ENCODE peak calls at places on chromosomes 11 and 22, in nine cellular contexts. One of them, this sample, is unnamed.

GRCh38 chr11:110866081-110866480 is 153.8 kb upstream of the ARHGAP20 start:
- DNase-seq in heart right ventricle: no peak
- DNase-seq in kidney: no peak
- DNase-seq in lung: no peak
- DNase-seq in Peyer's patch: no peak
- DNase-seq in PC-9: no peak
- DNase-seq in CD8-positive, alpha-beta T cell: no peak
- DNase-seq in uterus: no peak
- DNase-seq in GM12865: no peak
- DNase-seq in this sample: no peak

GRCh38 chr11:65425105-65425970 is 2.7 kb downstream of the NEAT1 start:
- DNase-seq in kidney: peak; percentile 66
- DNase-seq in lung: no peak
- DNase-seq in uterus: peak; percentile 62
- DNase-seq in PC-9: peak; percentile 35
- DNase-seq in GM12865: peak; percentile 84
- DNase-seq in CD8-positive, alpha-beta T cell: peak; percentile 92
- DNase-seq in heart right ventricle: no peak
- DNase-seq in Peyer's patch: peak; percentile 77
- DNase-seq in this sample: peak; percentile 76

GRCh38 chr22:49113758-49114157 is 713.9 kb downstream of the BRD1 start:
- DNase-seq in CD8-positive, alpha-beta T cell: no peak
- DNase-seq in GM12865: no peak
- DNase-seq in PC-9: no peak
- DNase-seq in heart right ventricle: no peak
- DNase-seq in kidney: no peak
- DNase-seq in uterus: no peak
- DNase-seq in lung: no peak
- DNase-seq in Peyer's patch: no peak
- DNase-seq in this sample: no peak

GRCh38 chr11:92790376-92790775 is 179.1 kb upstream of the MTNR1B start:
- DNase-seq in kidney: no peak
- DNase-seq in GM12865: no peak
- DNase-seq in CD8-positive, alpha-beta T cell: no peak
- DNase-seq in PC-9: no peak
- DNase-seq in Peyer's patch: no peak
- DNase-seq in uterus: no peak
- DNase-seq in lung: no peak
- DNase-seq in heart right ventricle: no peak
- DNase-seq in this sample: no peak

GRCh38 chr11:57297221-57297620 is 27.5 kb downstream of the TNKS1BP1 start:
- DNase-seq in kidney: no peak
- DNase-seq in CD8-positive, alpha-beta T cell: no peak
- DNase-seq in heart right ventricle: no peak
- DNase-seq in PC-9: no peak
- DNase-seq in lung: no peak
- DNase-seq in GM12865: no peak
- DNase-seq in uterus: no peak
- DNase-seq in Peyer's patch: no peak
- DNase-seq in this sample: no peak

GRCh38 chr11:62678770-62679696 is at the start of gene UBXN1:
- DNase-seq in GM12865: peak; percentile 89
- DNase-seq in kidney: peak; percentile 96
- DNase-seq in CD8-positive, alpha-beta T cell: peak; percentile 85
- DNase-seq in heart right ventricle: peak; percentile 88
- DNase-seq in Peyer's patch: peak; percentile 87
- DNase-seq in PC-9: peak; percentile 80
- DNase-seq in lung: peak; percentile 91
- DNase-seq in uterus: peak; percentile 93
- DNase-seq in this sample: peak; percentile 96

GRCh38 chr11:133947298-133947905 is 9.4 kb downstream of the IGSF9B start:
- DNase-seq in kidney: no peak
- DNase-seq in uterus: no peak
- DNase-seq in lung: peak; percentile 36
- DNase-seq in GM12865: peak; percentile 24
- DNase-seq in Peyer's patch: no peak
- DNase-seq in heart right ventricle: peak; percentile 57
- DNase-seq in CD8-positive, alpha-beta T cell: peak; percentile 72
- DNase-seq in PC-9: no peak
- DNase-seq in this sample: no peak

GRCh38 chr22:29762263-29762662 is 4.5 kb downstream of the ZMAT5 start:
- DNase-seq in GM12865: no peak
- DNase-seq in heart right ventricle: no peak
- DNase-seq in lung: no peak
- DNase-seq in CD8-positive, alpha-beta T cell: no peak
- DNase-seq in uterus: no peak
- DNase-seq in PC-9: peak; percentile 53
- DNase-seq in Peyer's patch: no peak
- DNase-seq in kidney: no peak
- DNase-seq in this sample: no peak

GRCh38 chr22:36334838-36335603 is 52.7 kb downstream of the MYH9 start:
- DNase-seq in uterus: no peak
- DNase-seq in lung: no peak
- DNase-seq in PC-9: peak; percentile 76
- DNase-seq in Peyer's patch: no peak
- DNase-seq in CD8-positive, alpha-beta T cell: peak; percentile 59
- DNase-seq in heart right ventricle: peak; percentile 55
- DNase-seq in GM12865: no peak
- DNase-seq in kidney: no peak
- DNase-seq in this sample: peak; percentile 89

GRCh38 chr11:11552688-11553087 is 69.1 kb downstream of the GALNT18 start:
- DNase-seq in heart right ventricle: no peak
- DNase-seq in lung: peak; percentile 71
- DNase-seq in kidney: no peak
- DNase-seq in CD8-positive, alpha-beta T cell: no peak
- DNase-seq in PC-9: no peak
- DNase-seq in uterus: no peak
- DNase-seq in GM12865: no peak
- DNase-seq in Peyer's patch: no peak
- DNase-seq in this sample: no peak

GRCh38 chr11:45400594-45400993 is 114.5 kb upstream of the SYT13 start:
- DNase-seq in CD8-positive, alpha-beta T cell: no peak
- DNase-seq in uterus: no peak
- DNase-seq in kidney: no peak
- DNase-seq in heart right ventricle: no peak
- DNase-seq in Peyer's patch: no peak
- DNase-seq in lung: no peak
- DNase-seq in PC-9: no peak
- DNase-seq in GM12865: no peak
- DNase-seq in this sample: no peak

GRCh38 chr11:12746593-12747097 is 72.4 kb downstream of the TEAD1 start:
- DNase-seq in Peyer's patch: no peak
- DNase-seq in uterus: peak; percentile 91
- DNase-seq in PC-9: peak; percentile 85
- DNase-seq in heart right ventricle: peak; percentile 77
- DNase-seq in GM12865: peak; percentile 28
- DNase-seq in kidney: peak; percentile 91
- DNase-seq in lung: no peak
- DNase-seq in CD8-positive, alpha-beta T cell: no peak
- DNase-seq in this sample: peak; percentile 77

GRCh38 chr22:21866821-21867527 is 471 bp downstream of the MAPK1 start:
- DNase-seq in GM12865: peak; percentile 30
- DNase-seq in uterus: peak; percentile 28
- DNase-seq in CD8-positive, alpha-beta T cell: no peak
- DNase-seq in kidney: peak; percentile 78
- DNase-seq in heart right ventricle: no peak
- DNase-seq in Peyer's patch: no peak
- DNase-seq in lung: no peak
- DNase-seq in PC-9: peak; percentile 2
- DNase-seq in this sample: peak; percentile 68

GRCh38 chr11:503179-503981 is 3.7 kb downstream of the RNH1 start:
- DNase-seq in CD8-positive, alpha-beta T cell: peak; percentile 14
- DNase-seq in uterus: peak; percentile 44
- DNase-seq in PC-9: no peak
- DNase-seq in kidney: no peak
- DNase-seq in lung: peak; percentile 68
- DNase-seq in Peyer's patch: peak; percentile 49
- DNase-seq in GM12865: peak; percentile 81
- DNase-seq in heart right ventricle: peak; percentile 50
- DNase-seq in this sample: peak; percentile 84

GRCh38 chr11:24046731-24047130 is 450.1 kb upstream of the LUZP2 start:
- DNase-seq in heart right ventricle: no peak
- DNase-seq in PC-9: no peak
- DNase-seq in kidney: no peak
- DNase-seq in Peyer's patch: no peak
- DNase-seq in uterus: no peak
- DNase-seq in GM12865: no peak
- DNase-seq in CD8-positive, alpha-beta T cell: no peak
- DNase-seq in lung: no peak
- DNase-seq in this sample: no peak

GRCh38 chr11:17686185-17686980 is 33.0 kb upstream of the MYOD1 start:
- DNase-seq in PC-9: no peak
- DNase-seq in lung: no peak
- DNase-seq in Peyer's patch: no peak
- DNase-seq in CD8-positive, alpha-beta T cell: no peak
- DNase-seq in heart right ventricle: no peak
- DNase-seq in GM12865: no peak
- DNase-seq in uterus: no peak
- DNase-seq in kidney: no peak
- DNase-seq in this sample: no peak

DNA sequence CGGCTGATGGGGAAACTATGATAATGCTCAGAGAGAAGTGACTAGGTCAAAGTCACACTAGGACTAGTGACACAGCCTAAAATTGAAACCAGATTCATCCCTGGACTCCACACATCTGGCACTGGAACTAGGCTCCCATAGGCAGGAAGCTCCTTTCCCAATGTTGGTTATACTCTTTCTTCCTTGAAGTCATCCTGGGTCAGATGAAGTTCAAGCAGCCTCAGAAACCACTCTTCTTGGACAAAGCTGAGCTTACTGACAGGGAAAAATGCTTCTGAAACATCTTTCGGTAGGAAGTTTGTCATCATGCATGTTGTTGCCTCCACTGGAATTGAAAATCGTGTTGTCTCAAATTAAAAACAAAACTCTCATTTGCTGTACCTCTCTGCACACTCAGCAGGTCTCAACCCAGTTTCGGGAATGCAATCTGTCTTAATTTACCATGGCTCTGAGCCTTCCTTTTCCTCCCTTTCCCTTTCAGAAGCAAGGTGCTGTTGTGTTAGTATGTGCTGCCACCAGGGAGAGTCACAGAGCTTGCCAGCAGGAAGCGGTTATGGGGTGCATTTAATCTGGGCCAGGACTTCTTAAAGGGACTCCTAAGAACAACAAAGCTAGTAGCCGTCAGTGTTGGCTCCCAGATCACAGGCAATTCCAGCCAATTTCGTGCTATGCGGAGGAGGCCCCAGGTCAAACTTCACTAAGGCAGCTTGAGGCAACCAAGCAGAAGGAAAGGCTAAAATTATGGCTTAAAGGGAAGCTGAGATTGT is 384.8 kb downstream of the TENM4 start:
- DNase-seq in kidney: no peak
- DNase-seq in GM12865: no peak
- DNase-seq in uterus: peak; percentile 24
- DNase-seq in CD8-positive, alpha-beta T cell: no peak
- DNase-seq in Peyer's patch: no peak
- DNase-seq in PC-9: no peak
- DNase-seq in heart right ventricle: no peak
- DNase-seq in lung: no peak
- DNase-seq in this sample: no peak
- TF ChIP-seq CTCF in kidney: no peak
- TF ChIP-seq CTCF in GM12865: no peak
- TF ChIP-seq CTCF in uterus: no peak
- TF ChIP-seq CTCF in CD8-positive, alpha-beta T cell: no peak
- TF ChIP-seq CTCF in Peyer's patch: no peak
- TF ChIP-seq CTCF in PC-9: no peak
- TF ChIP-seq CTCF in heart right ventricle: no peak
- TF ChIP-seq CTCF in lung: no peak
- TF ChIP-seq CTCF in this sample: no peak

GRCh38 chr11:60923800-60924109 is 505 bp upstream of the TMEM132A start:
- DNase-seq in Peyer's patch: no peak
- DNase-seq in uterus: no peak
- DNase-seq in lung: no peak
- DNase-seq in kidney: no peak
- DNase-seq in GM12865: no peak
- DNase-seq in heart right ventricle: no peak
- DNase-seq in PC-9: no peak
- DNase-seq in CD8-positive, alpha-beta T cell: no peak
- DNase-seq in this sample: no peak

GRCh38 chr11:60924110-60924905 is at the start of gene TMEM132A:
- DNase-seq in uterus: peak; percentile 65
- DNase-seq in lung: peak; percentile 48
- DNase-seq in PC-9: peak; percentile 78
- DNase-seq in Peyer's patch: peak; percentile 46
- DNase-seq in GM12865: no peak
- DNase-seq in heart right ventricle: peak; percentile 75
- DNase-seq in kidney: peak; percentile 89
- DNase-seq in CD8-positive, alpha-beta T cell: no peak
- DNase-seq in this sample: no peak

GRCh38 chr11:60922906-60923305 is 1.4 kb upstream of the TMEM132A start:
- DNase-seq in heart right ventricle: no peak
- DNase-seq in Peyer's patch: no peak
- DNase-seq in uterus: no peak
- DNase-seq in CD8-positive, alpha-beta T cell: no peak
- DNase-seq in PC-9: no peak
- DNase-seq in GM12865: no peak
- DNase-seq in lung: no peak
- DNase-seq in kidney: no peak
- DNase-seq in this sample: no peak

GRCh38 chr11:60921777-60922335 is 2.4 kb upstream of the TMEM132A start:
- DNase-seq in heart right ventricle: no peak
- DNase-seq in Peyer's patch: no peak
- DNase-seq in PC-9: no peak
- DNase-seq in GM12865: no peak
- DNase-seq in lung: no peak
- DNase-seq in uterus: no peak
- DNase-seq in kidney: peak; percentile 69
- DNase-seq in CD8-positive, alpha-beta T cell: no peak
- DNase-seq in this sample: no peak

GRCh38 chr11:60923326-60923725 is 934 bp upstream of the TMEM132A start:
- DNase-seq in CD8-positive, alpha-beta T cell: no peak
- DNase-seq in GM12865: no peak
- DNase-seq in PC-9: no peak
- DNase-seq in uterus: no peak
- DNase-seq in heart right ventricle: no peak
- DNase-seq in lung: no peak
- DNase-seq in kidney: no peak
- DNase-seq in Peyer's patch: no peak
- DNase-seq in this sample: no peak
- TF ChIP-seq CTCF in CD8-positive, alpha-beta T cell: no peak
- TF ChIP-seq CTCF in GM12865: no peak
- TF ChIP-seq CTCF in PC-9: no peak
- TF ChIP-seq CTCF in uterus: no peak
- TF ChIP-seq CTCF in heart right ventricle: no peak
- TF ChIP-seq CTCF in lung: no peak
- TF ChIP-seq CTCF in kidney: no peak
- TF ChIP-seq CTCF in Peyer's patch: no peak
- TF ChIP-seq CTCF in this sample: no peak

GRCh38 chr11:113162590-113162961 is 151.8 kb upstream of the TTC12 start:
- DNase-seq in PC-9: no peak
- DNase-seq in kidney: no peak
- DNase-seq in CD8-positive, alpha-beta T cell: no peak
- DNase-seq in GM12865: no peak
- DNase-seq in Peyer's patch: no peak
- DNase-seq in lung: no peak
- DNase-seq in uterus: no peak
- DNase-seq in heart right ventricle: no peak
- DNase-seq in this sample: no peak
- TF ChIP-seq CTCF in PC-9: no peak
- TF ChIP-seq CTCF in kidney: no peak
- TF ChIP-seq CTCF in CD8-positive, alpha-beta T cell: no peak
- TF ChIP-seq CTCF in GM12865: no peak
- TF ChIP-seq CTCF in Peyer's patch: no peak
- TF ChIP-seq CTCF in lung: no peak
- TF ChIP-seq CTCF in uterus: no peak
- TF ChIP-seq CTCF in heart right ventricle: peak; percentile 25
- TF ChIP-seq CTCF in this sample: no peak

GRCh38 chr22:17009640-17010291 is 1.7 kb upstream of the GAB4 start:
- DNase-seq in heart right ventricle: no peak
- DNase-seq in Peyer's patch: no peak
- DNase-seq in CD8-positive, alpha-beta T cell: no peak
- DNase-seq in PC-9: no peak
- DNase-seq in GM12865: no peak
- DNase-seq in kidney: no peak
- DNase-seq in uterus: no peak
- DNase-seq in lung: no peak
- DNase-seq in this sample: no peak
- TF ChIP-seq CTCF in heart right ventricle: no peak
- TF ChIP-seq CTCF in Peyer's patch: no peak
- TF ChIP-seq CTCF in CD8-positive, alpha-beta T cell: no peak
- TF ChIP-seq CTCF in PC-9: no peak
- TF ChIP-seq CTCF in GM12865: peak; percentile 25
- TF ChIP-seq CTCF in kidney: no peak
- TF ChIP-seq CTCF in uterus: no peak
- TF ChIP-seq CTCF in lung: no peak
- TF ChIP-seq CTCF in this sample: no peak

This sample was measured in sigmoid colon.